ENCODE peak calls at places on chromosomes 12 and 14, in six cellular contexts. G is HEK293T; B is activated B cell treated with CpG ODN at 0.5 μM for 24 hours; X is iPS-NIHi11; Q is ovary; N is stimulated activated CD8-positive, alpha-beta memory T cell treated with anti-CD3 and anti-CD28 coated beads, Interleukin-12 subunit alpha, Interleukin-12 subunit beta, amount 100 ng/mL, for 1 hour. W is an unnamed sample.

GRCh38 chr14:30223385-30223785 is 295.7 kb upstream of the PRKD1 start:
- DNase-seq in G (no peak), B (no peak), X (peak; percentile 54), Q (peak; percentile 49), N (no peak), W (peak; percentile 95)

GRCh38 chr14:103329421-103330347 is 4.4 kb upstream of the EIF5 start:
- DNase-seq in G (no peak), B (no peak), X (no peak), Q (no peak), N (no peak), W (peak; percentile 23)

GRCh38 chr12:102797513-102797912 is 119.5 kb downstream of the PAH start:
- DNase-seq in G (no peak), B (no peak), X (no peak), Q (no peak), N (no peak), W (no peak)

GRCh38 chr14:91843437-91843836 is 23.9 kb downstream of the TC2N start:
- DNase-seq in G (no peak), B (no peak), X (no peak), Q (no peak), N (no peak), W (no peak)

GRCh38 chr12:43675048-43675904 is 83.3 kb downstream of the PUS7L start:
- DNase-seq in G (no peak), B (no peak), X (peak; percentile 14), Q (no peak), N (no peak), W (no peak)

GRCh38 chr14:104204660-104205149 is 66.3 kb downstream of the KIF26A start:
- DNase-seq in G (no peak), B (no peak), X (no peak), Q (no peak), N (no peak), W (no peak)

GRCh38 chr12:102478416-102479098 is 1.8 kb downstream of the IGF1 start:
- DNase-seq in G (no peak), B (no peak), X (peak; percentile 40), Q (no peak), N (peak; percentile 8), W (no peak)

GRCh38 chr14:94110552-94111181 is at the start of gene IFI27:
- DNase-seq in G (no peak), B (no peak), X (no peak), Q (peak; percentile 53), N (no peak), W (no peak)

GRCh38 chr14:80212025-80212402 is 710 bp upstream of the DIO2 start:
- DNase-seq in G (no peak), B (no peak), X (peak; percentile 36), Q (no peak), N (no peak), W (no peak)

GRCh38 chr14:88985654-88986053 is 161.2 kb downstream of the TTC8 start:
- DNase-seq in G (no peak), B (no peak), X (no peak), Q (no peak), N (no peak), W (no peak)

GRCh38 chr14:22478670-22479069 is 110.4 kb downstream of the DAD1 start:
- DNase-seq in G (peak; percentile 38), B (no peak), X (no peak), Q (peak; percentile 66), N (no peak), W (no peak)

GRCh38 chr12:62210422-62210821 is 49.8 kb upstream of the USP15 start:
- DNase-seq in G (peak; percentile 41), B (no peak), X (peak; percentile 38), Q (peak; percentile 55), N (no peak), W (no peak)

GRCh38 chr14:105413542-105413886 is 6.1 kb upstream of the MTA1 start:
- DNase-seq in G (no peak), B (no peak), X (no peak), Q (no peak), N (no peak), W (no peak)

GRCh38 chr14:61601923-61602732 is 93.2 kb upstream of the HIF1A start:
- DNase-seq in G (peak; percentile 26), B (no peak), X (no peak), Q (no peak), N (no peak), W (no peak)

GRCh38 chr12:64181504-64182291 is 40.4 kb downstream of the KICS2 start:
- DNase-seq in G (peak; percentile 57), B (no peak), X (peak; percentile 52), Q (peak; percentile 42), N (no peak), W (peak; percentile 13)

GRCh38 chr12:40117818-40118217 is 11.9 kb upstream of the SLC2A13 start:
- DNase-seq in G (no peak), B (no peak), X (no peak), Q (no peak), N (no peak), W (no peak)

GRCh38 chr12:27300251-27300650 is 32.4 kb upstream of the BMAL2 start:
- DNase-seq in G (no peak), B (no peak), X (no peak), Q (no peak), N (no peak), W (no peak)

GRCh38 chr12:11836282-11836963 is 186.9 kb downstream of the ETV6 start:
- DNase-seq in G (no peak), B (peak; percentile 73), X (no peak), Q (no peak), N (no peak), W (no peak)

GRCh38 chr14:89302396-89302950 is 114.6 kb downstream of the FOXN3 start:
- DNase-seq in G (no peak), B (no peak), X (no peak), Q (no peak), N (no peak), W (no peak)

GRCh38 chr12:6089041-6089823 is 35.2 kb downstream of the VWF start:
- DNase-seq in G (no peak), B (no peak), X (peak; percentile 76), Q (no peak), N (no peak), W (peak; percentile 92)

GRCh38 chr12:68317047-68317667 is 15.0 kb downstream of the MDM1 start:
- DNase-seq in G (peak; percentile 17), B (no peak), X (peak; percentile 29), Q (no peak), N (peak; percentile 15), W (peak; percentile 13)

GRCh38 chr12:49288412-49288853 is 6.5 kb upstream of the PRPH start:
- DNase-seq in G (peak; percentile 76), B (peak; percentile 41), X (peak; percentile 75), Q (peak; percentile 59), N (peak; percentile 48), W (no peak)

GRCh38 chr12:1760566-1761382 is 59.6 kb upstream of the LRTM2 start:
- DNase-seq in G (no peak), B (no peak), X (no peak), Q (no peak), N (no peak), W (no peak)

GRCh38 chr12:96500686-96501085 is 11.3 kb downstream of the CFAP54 start:
- DNase-seq in G (no peak), B (no peak), X (no peak), Q (no peak), N (no peak), W (no peak)

GRCh38 chr12:6235499-6235898 is 35.3 kb downstream of the CD9 start:
- DNase-seq in G (no peak), B (no peak), X (no peak), Q (no peak), N (no peak), W (peak; percentile 82)

GRCh38 chr12:130136536-130136935 is 25.7 kb upstream of the FZD10 start:
- DNase-seq in G (no peak), B (no peak), X (no peak), Q (no peak), N (no peak), W (no peak)

GRCh38 chr12:81644503-81644902 is 114.6 kb downstream of the PPFIA2 start:
- DNase-seq in G (peak; percentile 19), B (no peak), X (peak; percentile 25), Q (no peak), N (no peak), W (peak; percentile 69)

W was measured in DMS153.